ENCODE peak calls at places on chromosomes 4 and X, in eight cellular contexts. E is endothelial cell of umbilical vein, M is uterus, F is psoas muscle, A is lower lobe of right lung, B is mesendoderm, O is PC-9, X is colonic mucosa. R is an unnamed sample. For H3K27me3 and H3K36me3, the result is how much of the 10 kb centered on the place peaks cover.

GRCh38 chr4:158295053-158295452 is 84.8 kb downstream of the TMEM144 start:
- DNase-seq in O (no peak), M (no peak), A (no peak), X (no peak), E (no peak), B (no peak), F (no peak), R (no peak)

GRCh38 chr4:74627516-74627915 is 166.8 kb downstream of the BTC start:
- DNase-seq in E (no peak), B (no peak), O (no peak), X (no peak), F (no peak), M (no peak), A (no peak), R (peak)

GRCh38 chr4:1856920-1857699 is 1.2 kb upstream of the LETM1 start:
- DNase-seq in M (peak), F (no peak), O (no peak), A (no peak), E (no peak), X (peak), B (no peak), R (peak)

GRCh38 chr4:81069706-81070331 is 39.3 kb downstream of the BMP3 start:
- DNase-seq in B (peak), O (peak), A (no peak), X (peak), F (no peak), E (peak), M (peak), R (peak)

GRCh38 chrX:153687121-153688039 is at the start of gene SLC6A8:
- DNase-seq in F (peak), O (peak), M (peak), B (peak), A (peak), X (peak), E (peak), R (peak)

GRCh38 chr4:99221980-99222379 is 2.9 kb upstream of the ADH6 start:
- DNase-seq in X (no peak), A (no peak), M (no peak), O (no peak), B (peak), F (no peak), E (no peak), R (peak)

GRCh38 chr4:82491251-82491960 is 61.0 kb downstream of the ENOPH1 start:
- DNase-seq in A (no peak), O (no peak), E (no peak), F (no peak), M (no peak), B (no peak), X (no peak), R (no peak)

GRCh38 chr4:10715696-10716095 is 31.1 kb upstream of the CLNK start:
- DNase-seq in F (no peak), B (peak), O (no peak), E (peak), M (no peak), X (no peak), A (no peak), R (no peak)

GRCh38 chrX:20265221-20265725 is 1.4 kb downstream of the RPS6KA3 start:
- DNase-seq in B (peak), O (peak), X (peak), E (peak), A (peak), M (peak), F (peak), R (peak)

GRCh38 chr4:77175201-77175610 is 18.2 kb downstream of the CCNG2 start:
- DNase-seq in F (no peak), O (no peak), B (peak), X (no peak), E (no peak), A (no peak), M (no peak), R (no peak)

GRCh38 chr4:125836597-125837195 is 521.9 kb downstream of the FAT4 start:
- DNase-seq in E (peak), X (no peak), M (no peak), B (no peak), F (no peak), O (no peak), A (no peak), R (no peak)

GRCh38 chr4:133594246-133595207 is 445.4 kb downstream of the PCDH10 start:
- DNase-seq in O (no peak), A (no peak), M (no peak), X (no peak), E (peak), B (peak), F (no peak), R (no peak)

GRCh38 chr4:52750819-52751348 is 341 bp downstream of the ERVMER34-1 start:
- DNase-seq in E (peak), F (peak), M (peak), B (peak), X (peak), A (peak), O (no peak), R (peak)

GRCh38 chr4:75666299-75666698 is 6.9 kb downstream of the G3BP2 start:
- DNase-seq in O (no peak), X (no peak), E (no peak), B (no peak), A (no peak), F (no peak), M (no peak), R (no peak)

GRCh38 chr4:138841341-138841740 is 174.2 kb upstream of the NOCT start:
- DNase-seq in X (no peak), O (no peak), E (no peak), M (no peak), B (no peak), A (no peak), F (no peak), R (no peak)

GRCh38 chr4:138555584-138555983 is 313.4 kb upstream of the SLC7A11 start:
- DNase-seq in M (no peak), X (no peak), B (peak), E (no peak), F (no peak), O (no peak), A (no peak), R (peak)

GRCh38 chrX:70166601-70167590 is 10.4 kb upstream of the DGAT2L6 start:
- DNase-seq in A (no peak), F (no peak), M (no peak), O (no peak), X (no peak), E (peak), B (peak), R (no peak)

GRCh38 chr4:124435276-124435675 is 277.3 kb downstream of the ANKRD50 start:
- DNase-seq in B (no peak), M (no peak), O (no peak), X (no peak), F (no peak), E (no peak), A (no peak), R (no peak)

GRCh38 chr4:53908661-53909078 is 155.7 kb downstream of the CHIC2 start:
- DNase-seq in F (no peak), M (no peak), X (peak), E (peak), O (peak), B (peak), A (no peak), R (peak)

GRCh38 chr4:184824081-184824775 is 1.5 kb downstream of the ACSL1 start:
- DNase-seq in E (peak), O (no peak), B (no peak), F (no peak), M (no peak), X (no peak), A (no peak), R (no peak)

GRCh38 chr4:184822356-184822755 is 3.4 kb downstream of the ACSL1 start:
- DNase-seq in B (no peak), E (no peak), A (no peak), X (no peak), M (no peak), O (no peak), F (no peak), R (no peak)

GRCh38 chr4:184825394-184826314 is at the start of gene ACSL1:
- DNase-seq in O (peak), X (peak), F (peak), A (peak), B (peak), E (peak), M (peak), R (peak)

GRCh38 chr4:184826315-184827266 is 823 bp upstream of the ACSL1 start:
- DNase-seq in X (peak), B (no peak), F (peak), M (no peak), A (peak), O (no peak), E (peak), R (peak)

GRCh38 chr4:184824776-184825393 is 883 bp downstream of the ACSL1 start:
- DNase-seq in X (no peak), A (no peak), M (no peak), O (no peak), B (no peak), E (peak), F (no peak), R (peak)
- H3K4me3 ChIP-seq in X (peak), A (peak), M (peak), O (peak), B (no peak), E (peak), F (peak), R (peak)

GRCh38 chr4:8828869-8829268 is 42.8 kb downstream of the HMX1 start:
- DNase-seq in O (no peak), F (no peak), E (no peak), A (no peak), B (no peak), X (no peak), M (no peak), R (no peak)
- H3K27me3 ChIP-seq in O (under half), F (under half), E (under half), A (under half), B (under half), X (under half), M (under half), R (under half)

DNA sequence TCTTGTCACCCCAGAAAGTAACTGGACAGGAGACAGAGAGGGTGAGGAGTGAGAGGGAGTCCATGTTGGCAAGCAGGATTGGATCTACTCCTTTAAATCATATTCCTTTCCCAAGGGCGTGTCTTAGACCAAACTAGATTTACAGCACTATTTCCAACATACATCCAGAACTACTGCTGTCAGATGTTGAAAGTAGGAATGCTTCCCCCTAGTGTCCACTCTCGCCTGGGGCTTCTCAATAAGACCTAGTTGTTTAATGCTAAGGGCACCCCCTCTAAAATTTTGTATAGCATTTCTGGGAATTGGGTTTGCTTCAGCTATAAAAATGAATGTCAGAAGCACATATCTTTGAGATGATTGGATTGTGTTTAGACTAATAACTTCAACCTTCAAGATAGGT is 13.3 kb downstream of the OFD1 start:
- DNase-seq in B (peak), X (peak), F (no peak), M (no peak), E (peak), A (no peak), O (peak), R (peak)
- H3K36me3 ChIP-seq in B (under half), X (under half), F (half or more), M (under half), E (under half), A (under half), O (under half), R (under half)

GRCh38 chrX:56232221-56233082 is at the start of gene KLF8:
- DNase-seq in M (peak), O (peak), B (peak), A (peak), X (peak), F (peak), E (no peak), R (peak)
- H3K4me3 ChIP-seq in M (peak), O (peak), B (peak), A (peak), X (peak), F (peak), E (peak), R (peak)

DNA sequence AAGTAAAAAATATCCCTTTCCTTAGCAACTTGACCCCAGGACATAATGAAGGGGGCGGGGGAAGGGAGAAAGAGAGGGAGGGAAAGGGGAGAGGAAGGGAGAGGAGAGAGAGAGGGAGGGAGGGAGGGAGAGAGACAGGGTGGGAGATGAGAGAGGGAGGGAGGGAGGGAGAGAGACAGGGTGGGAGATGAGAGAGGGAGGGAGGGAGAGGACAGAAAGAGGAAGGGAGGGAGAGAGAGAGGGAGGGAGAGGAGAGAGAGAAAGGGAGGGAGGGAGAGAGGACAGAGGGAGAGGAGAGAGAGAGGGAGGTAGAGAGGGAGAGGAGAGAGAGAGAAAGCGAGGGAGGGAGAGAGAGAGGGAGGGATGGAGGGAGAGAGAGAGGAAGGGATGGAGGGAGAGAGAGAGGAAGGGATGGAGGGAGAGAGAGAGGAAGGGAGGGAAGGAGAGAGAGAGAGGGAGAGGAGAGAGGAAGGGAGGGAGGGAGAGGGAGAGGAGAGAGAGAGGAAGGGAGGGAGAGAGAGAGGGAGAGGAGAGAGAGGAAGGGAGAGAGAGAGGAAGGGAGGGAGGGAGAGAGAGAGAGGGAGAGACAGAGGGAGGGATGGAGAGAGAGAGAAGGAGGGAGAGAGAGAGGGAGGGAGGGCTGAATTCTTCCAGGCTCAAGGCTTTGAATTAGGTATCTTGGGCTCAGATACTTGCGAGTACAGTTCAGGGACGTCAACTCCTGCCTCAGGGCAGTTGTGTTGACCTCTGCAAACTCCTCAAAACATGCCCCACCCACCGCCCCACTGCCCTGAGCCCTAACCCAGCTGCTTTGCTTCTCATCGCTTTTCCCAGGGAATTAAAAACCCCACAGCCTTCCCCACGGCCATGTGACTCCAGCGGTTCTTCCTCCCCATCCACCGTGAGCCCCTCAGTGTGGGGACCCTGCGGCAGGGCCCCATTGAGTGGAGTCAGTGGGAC is 40.0 kb upstream of the ADRA2C start:
- DNase-seq in F (no peak), A (no peak), M (no peak), O (no peak), B (peak), E (no peak), X (no peak), R (no peak)
- H3K27me3 ChIP-seq in F (under half), A (half or more), M (under half), O (under half), B (under half), E (under half), X (under half), R (under half)

GRCh38 chrX:117973175-117974075 is 143.2 kb downstream of the KLHL13 start:
- DNase-seq in A (no peak), X (no peak), O (no peak), F (no peak), M (no peak), E (no peak), B (peak), R (no peak)
- H3K36me3 ChIP-seq in A (under half), X (under half), O (under half), F (under half), M (under half), E (under half), B (under half), R (under half)

GRCh38 chr4:107213880-107214279 is 177.8 kb upstream of the DKK2 start:
- DNase-seq in E (no peak), O (no peak), M (no peak), B (no peak), F (no peak), A (no peak), X (no peak), R (no peak)

GRCh38 chr4:107212565-107212964 is 176.5 kb upstream of the DKK2 start:
- DNase-seq in M (no peak), F (no peak), A (no peak), O (no peak), B (no peak), X (no peak), E (no peak), R (no peak)

GRCh38 chr4:107213410-107213809 is 177.3 kb upstream of the DKK2 start:
- DNase-seq in M (no peak), B (no peak), F (no peak), E (no peak), A (no peak), X (no peak), O (no peak), R (no peak)

GRCh38 chr4:107215222-107215621 is 179.1 kb upstream of the DKK2 start:
- DNase-seq in F (no peak), E (no peak), M (no peak), X (no peak), A (no peak), O (no peak), B (no peak), R (no peak)

DNA sequence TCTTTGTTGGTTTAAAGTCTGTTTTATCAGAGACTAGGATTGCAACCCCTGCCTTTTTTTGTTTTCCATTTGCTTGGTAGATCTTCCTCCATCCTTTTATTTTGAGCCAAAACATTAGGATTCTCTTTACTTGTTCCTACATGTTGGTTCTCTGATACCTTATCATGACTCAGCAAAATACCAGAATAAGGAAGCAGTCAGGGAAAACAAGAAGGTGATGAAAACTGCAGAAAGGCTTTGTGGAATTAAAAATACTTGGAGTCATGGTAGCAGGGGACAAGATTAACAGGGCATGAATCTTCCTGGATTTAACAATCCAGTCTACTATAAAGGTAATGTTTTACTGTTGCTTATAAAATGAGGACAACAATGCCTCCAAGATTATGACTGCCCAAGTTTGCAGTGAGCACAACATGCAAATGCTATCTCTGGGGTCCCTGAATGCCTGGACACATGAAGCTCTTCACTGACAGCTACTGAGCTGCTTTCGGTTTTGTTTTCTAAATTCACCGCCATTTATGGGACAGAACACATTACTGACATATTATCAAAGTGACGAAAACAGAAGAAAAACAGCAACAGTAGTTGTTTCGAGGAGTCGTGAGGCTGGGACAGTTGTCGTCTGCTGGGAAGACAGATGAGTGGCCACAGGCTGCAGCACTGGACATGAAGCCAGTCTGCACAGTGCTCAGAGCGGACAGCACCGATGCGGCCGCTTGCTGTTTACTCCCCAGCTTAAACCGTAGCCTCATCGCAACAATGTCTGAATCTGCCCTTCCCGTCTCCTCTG is 174.5 kb upstream of the DKK2 start:
- DNase-seq in O (no peak), A (no peak), X (no peak), B (peak), M (no peak), E (no peak), F (no peak), R (no peak)
- H3K4me3 ChIP-seq in O (no peak), A (peak), X (peak), B (no peak), M (no peak), E (no peak), F (peak), R (no peak)

GRCh38 chrX:49951524-49952193 is 29.3 kb downstream of the CLCN5 start:
- DNase-seq in O (no peak), A (no peak), M (no peak), E (no peak), B (no peak), F (no peak), X (no peak), R (no peak)
- H3K27me3 ChIP-seq in O (under half), A (under half), M (under half), E (under half), B (under half), F (under half), X (under half), R (under half)